ENCODE peak calls at places on chromosomes 6 and 20, in six cellular contexts. K, W, F, A, R and G are unnamed samples.

GRCh38 chr6:154683756-154684523 is 49.3 kb upstream of the SCAF8 start:
- DNase-seq in W (no peak), R (no peak), A (peak; percentile 41), K (peak; percentile 49), F (no peak), G (no peak)

GRCh38 chr6:80769101-80769500 is 662.6 kb downstream of the BCKDHB start:
- DNase-seq in F (no peak), A (no peak), K (peak; percentile 90), W (no peak), R (no peak), G (no peak)

GRCh38 chr6:80728830-80729229 is 622.4 kb downstream of the BCKDHB start:
- DNase-seq in W (no peak), R (no peak), F (no peak), K (no peak), A (no peak), G (no peak)

GRCh38 chr6:157982580-157983438 is 1.1 kb downstream of the SYNJ2 start:
- DNase-seq in A (no peak), K (peak; percentile 54), R (no peak), W (peak; percentile 85), F (peak; percentile 47), G (peak; percentile 54)

GRCh38 chr6:163392533-163392932 is 22.0 kb upstream of the QKI start:
- DNase-seq in A (no peak), R (no peak), W (no peak), K (peak; percentile 33), F (peak; percentile 45), G (no peak)

GRCh38 chr6:120620900-120621299 is 713.4 kb downstream of the TBC1D32 start:
- DNase-seq in F (no peak), K (no peak), W (no peak), R (no peak), A (no peak), G (no peak)

GRCh38 chr6:33271608-33272357 is at the start of the genes RPS18 and VPS52:
- DNase-seq in K (peak; percentile 100), R (peak; percentile 88), W (peak; percentile 100), A (peak; percentile 96), F (peak; percentile 89), G (peak; percentile 76)

GRCh38 chr6:154370545-154370944 is 13.9 kb upstream of the IPCEF1 start:
- DNase-seq in A (no peak), R (no peak), F (no peak), W (peak; percentile 25), K (peak; percentile 58), G (peak; percentile 39)

GRCh38 chr6:31383149-31383548 is 20.2 kb upstream of the MICA start:
- DNase-seq in F (peak; percentile 32), R (no peak), W (no peak), A (no peak), K (no peak), G (no peak)

GRCh38 chr6:2042951-2043648 is 202.3 kb downstream of the GMDS start:
- DNase-seq in K (no peak), A (no peak), R (no peak), W (no peak), F (no peak), G (no peak)

GRCh38 chr6:15417811-15418210 is 171.9 kb downstream of the JARID2 start:
- DNase-seq in W (no peak), R (no peak), F (no peak), A (no peak), K (peak; percentile 77), G (no peak)

GRCh38 chr6:46305833-46306232 is 135.1 kb upstream of the ENPP5 start:
- DNase-seq in A (no peak), R (no peak), F (no peak), W (no peak), K (no peak), G (no peak)

GRCh38 chr6:84811351-84811750 is 47.0 kb upstream of the TBX18 start:
- DNase-seq in W (no peak), F (no peak), R (no peak), K (no peak), A (no peak), G (no peak)

GRCh38 chr6:54920628-54921027 is 74.1 kb downstream of the FAM83B start:
- DNase-seq in R (no peak), A (no peak), F (no peak), W (no peak), K (peak; percentile 49), G (no peak)

GRCh38 chr6:117837268-117837667 is 69.8 kb upstream of the SLC35F1 start:
- DNase-seq in K (no peak), W (no peak), A (no peak), R (no peak), F (no peak), G (no peak)

GRCh38 chr20:47392015-47392720 is 35.7 kb upstream of the ZMYND8 start:
- DNase-seq in F (peak; percentile 71), R (no peak), A (no peak), K (peak; percentile 97), W (peak; percentile 71), G (peak; percentile 83)

GRCh38 chr20:57501461-57502330 is 23.2 kb downstream of the CTCFL start:
- DNase-seq in R (no peak), K (no peak), A (no peak), F (no peak), W (no peak), G (no peak)

GRCh38 chr6:163132050-163132750 is 282.3 kb upstream of the QKI start:
- DNase-seq in K (no peak), F (no peak), W (no peak), A (no peak), R (no peak), G (no peak)

GRCh38 chr6:150267686-150268561 is 100.9 kb upstream of the IYD start:
- DNase-seq in R (no peak), F (peak; percentile 62), W (no peak), K (peak; percentile 88), A (no peak), G (no peak)

GRCh38 chr20:52473171-52473570 is 281.6 kb upstream of the ZFP64 start:
- DNase-seq in F (no peak), A (no peak), W (no peak), K (no peak), R (no peak), G (no peak)

GRCh38 chr20:41411458-41411857 is 44.8 kb upstream of the EMILIN3 start:
- DNase-seq in R (no peak), W (no peak), A (no peak), F (no peak), K (peak; percentile 28), G (no peak)

GRCh38 chr6:55886185-55886836 is 10.9 kb upstream of the BMP5 start:
- DNase-seq in F (no peak), R (no peak), K (peak; percentile 24), W (peak; percentile 64), A (no peak), G (no peak)

GRCh38 chr6:138523347-138524210 is 24.3 kb upstream of the NHSL1 start:
- DNase-seq in K (peak; percentile 18), A (no peak), R (no peak), W (no peak), F (no peak), G (no peak)

GRCh38 chr6:100379386-100379785 is 85.3 kb downstream of the SIM1 start:
- DNase-seq in A (no peak), F (no peak), K (no peak), W (no peak), R (no peak), G (no peak)

GRCh38 chr20:51062065-51062464 is 39.2 kb upstream of the KCNG1 start:
- DNase-seq in R (no peak), F (no peak), K (peak; percentile 3), A (no peak), W (no peak), G (no peak)

DNA sequence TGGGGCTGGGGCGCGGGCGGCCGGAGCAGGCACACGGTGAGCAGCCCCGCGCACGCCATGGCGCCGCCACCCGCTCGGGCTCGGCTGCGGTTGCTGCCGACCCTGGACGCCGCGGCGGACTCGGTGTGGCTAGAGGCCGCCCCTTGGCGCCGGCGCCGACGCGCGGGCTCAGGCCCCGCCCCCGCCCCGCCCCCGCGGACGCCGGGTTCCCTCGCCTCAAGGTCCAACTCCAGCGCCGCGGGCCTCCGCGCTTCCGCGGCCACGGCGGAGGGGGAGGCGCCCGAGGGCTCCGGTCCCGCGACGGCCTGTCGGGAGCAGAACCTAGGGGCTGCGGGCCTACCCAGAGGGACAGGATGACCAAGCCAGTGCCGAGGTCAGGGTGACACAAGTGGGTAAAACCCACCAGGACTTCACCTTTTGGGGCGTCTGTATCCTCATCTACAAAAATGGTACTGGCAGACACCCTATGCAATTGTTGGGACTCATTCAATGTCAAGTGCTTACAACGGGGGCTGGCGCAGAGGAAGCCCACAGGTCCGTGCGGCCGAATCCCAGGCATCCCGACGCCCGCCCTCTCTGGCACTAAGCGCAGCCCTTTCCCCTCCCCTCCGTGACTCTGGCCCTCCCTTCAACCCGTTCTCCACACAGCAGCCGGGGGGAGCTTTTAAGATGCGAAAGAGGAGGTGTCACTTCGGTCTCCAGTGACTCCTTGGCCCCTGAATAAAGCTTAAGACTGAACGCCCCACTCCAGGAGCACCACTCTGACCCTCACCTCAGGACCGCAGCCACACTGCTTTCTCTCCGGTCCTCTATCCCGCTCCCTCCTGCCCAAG is at the start of gene NECAB3:
- DNase-seq in A (no peak), R (peak; percentile 87), K (peak; percentile 59), W (peak; percentile 82), F (peak; percentile 91), G (peak; percentile 75)
- TF ChIP-seq POLR2A in A (peak; percentile 56), R (peak; percentile 31), K (no peak), W (peak; percentile 92), F (no peak), G (peak; percentile 86)

DNA sequence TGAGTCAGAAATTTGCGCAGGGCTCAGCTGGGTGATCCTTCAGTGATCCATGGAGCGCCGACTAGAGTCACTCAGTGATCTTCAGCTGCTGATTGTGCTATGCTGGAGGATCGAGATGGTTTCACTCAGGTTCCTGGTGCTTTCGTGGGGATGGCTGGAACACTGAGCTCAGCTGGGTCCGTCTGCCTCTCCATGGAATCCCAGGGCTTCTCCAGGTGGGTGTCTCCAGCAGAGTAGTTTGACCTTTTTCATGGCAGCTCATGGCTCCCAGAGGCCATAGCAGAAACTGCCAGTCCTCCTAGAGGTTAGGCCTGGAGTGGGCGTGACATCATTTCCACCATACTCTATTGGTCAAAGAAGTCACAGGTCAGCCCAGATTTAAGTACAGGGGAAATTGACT is 88.8 kb upstream of the SIRPA start:
- DNase-seq in W (no peak), R (no peak), F (no peak), A (no peak), K (no peak), G (no peak)
- H3K4me1 ChIP-seq in W (peaks cover 34% of the 10 kb centered on the region), R (peaks cover 16% of the 10 kb centered on the region), F (no peaks in the 10 kb centered on the region), A (peaks cover 18% of the 10 kb centered on the region), K (peaks cover 29% of the 10 kb centered on the region), G (peaks cover 44% of the 10 kb centered on the region)

GRCh38 chr6:36519352-36519751 is 27.9 kb downstream of the STK38 start:
- DNase-seq in F (no peak), W (no peak), R (no peak), K (no peak), A (no peak), G (no peak)
- TF ChIP-seq USF2 in F (no peak), W (no peak), R (no peak), K (no peak), A (no peak), G (no peak)

GRCh38 chr6:79076881-79077641 is 993 bp downstream of the PHIP start:
- DNase-seq in A (no peak), K (peak; percentile 95), R (peak; percentile 88), W (peak; percentile 83), F (peak; percentile 73), G (peak; percentile 59)
- TF ChIP-seq POLR2A in A (peak; percentile 73), K (peak; percentile 24), R (peak; percentile 88), W (no peak), F (peak; percentile 67), G (no peak)